ENCODE peak calls at places on chromosomes 4 and X, in five cellular contexts. One of them, this sample, is unnamed.

GRCh38 chrX:18039023-18039422 is 177.9 kb upstream of the RAI2 start:
- DNase-seq in HEK293T: no peak
- DNase-seq in NAMALWA: no peak
- DNase-seq in NCI-H187: no peak
- DNase-seq in stimulated activated CD4-positive, alpha-beta T cell treated with anti-CD3 and anti-CD28 coated beads, TNF-alpha, amount 100 ng/mL, for 24 hours: no peak
- DNase-seq in this sample: no peak

GRCh38 chr4:91086008-91086407 is 958.8 kb downstream of the CCSER1 start:
- DNase-seq in NAMALWA: no peak
- DNase-seq in stimulated activated CD4-positive, alpha-beta T cell treated with anti-CD3 and anti-CD28 coated beads, TNF-alpha, amount 100 ng/mL, for 24 hours: no peak
- DNase-seq in NCI-H187: no peak
- DNase-seq in HEK293T: no peak
- DNase-seq in this sample: no peak

GRCh38 chr4:139857021-139857420 is 191.4 kb downstream of the MGST2 start:
- DNase-seq in stimulated activated CD4-positive, alpha-beta T cell treated with anti-CD3 and anti-CD28 coated beads, TNF-alpha, amount 100 ng/mL, for 24 hours: no peak
- DNase-seq in NCI-H187: no peak
- DNase-seq in NAMALWA: peak
- DNase-seq in HEK293T: peak
- DNase-seq in this sample: no peak

GRCh38 chrX:109911046-109911445 is 91.9 kb upstream of the TMEM164 start:
- DNase-seq in NCI-H187: no peak
- DNase-seq in HEK293T: no peak
- DNase-seq in NAMALWA: no peak
- DNase-seq in stimulated activated CD4-positive, alpha-beta T cell treated with anti-CD3 and anti-CD28 coated beads, TNF-alpha, amount 100 ng/mL, for 24 hours: no peak
- DNase-seq in this sample: no peak

GRCh38 chr4:40502936-40503335 is 126.7 kb downstream of the RBM47 start:
- DNase-seq in NCI-H187: no peak
- DNase-seq in HEK293T: no peak
- DNase-seq in stimulated activated CD4-positive, alpha-beta T cell treated with anti-CD3 and anti-CD28 coated beads, TNF-alpha, amount 100 ng/mL, for 24 hours: no peak
- DNase-seq in NAMALWA: no peak
- DNase-seq in this sample: no peak

GRCh38 chrX:40171513-40172168 is 73.9 kb upstream of the BCOR start:
- DNase-seq in NCI-H187: no peak
- DNase-seq in NAMALWA: peak
- DNase-seq in HEK293T: no peak
- DNase-seq in stimulated activated CD4-positive, alpha-beta T cell treated with anti-CD3 and anti-CD28 coated beads, TNF-alpha, amount 100 ng/mL, for 24 hours: no peak
- DNase-seq in this sample: no peak

GRCh38 chr4:113524505-113525186 is 236.9 kb downstream of the CAMK2D start:
- DNase-seq in stimulated activated CD4-positive, alpha-beta T cell treated with anti-CD3 and anti-CD28 coated beads, TNF-alpha, amount 100 ng/mL, for 24 hours: no peak
- DNase-seq in NAMALWA: no peak
- DNase-seq in HEK293T: no peak
- DNase-seq in NCI-H187: no peak
- DNase-seq in this sample: no peak

GRCh38 chr4:108433832-108434231 is 186.5 kb upstream of the RPL34 start:
- DNase-seq in HEK293T: no peak
- DNase-seq in NAMALWA: no peak
- DNase-seq in stimulated activated CD4-positive, alpha-beta T cell treated with anti-CD3 and anti-CD28 coated beads, TNF-alpha, amount 100 ng/mL, for 24 hours: no peak
- DNase-seq in NCI-H187: no peak
- DNase-seq in this sample: peak

GRCh38 chr4:169108303-169108702 is 98.2 kb upstream of the CBR4 start:
- DNase-seq in HEK293T: no peak
- DNase-seq in stimulated activated CD4-positive, alpha-beta T cell treated with anti-CD3 and anti-CD28 coated beads, TNF-alpha, amount 100 ng/mL, for 24 hours: no peak
- DNase-seq in NAMALWA: no peak
- DNase-seq in NCI-H187: no peak
- DNase-seq in this sample: no peak

GRCh38 chr4:57020467-57021101 is 41.9 kb downstream of the POLR2B start:
- DNase-seq in NCI-H187: no peak
- DNase-seq in stimulated activated CD4-positive, alpha-beta T cell treated with anti-CD3 and anti-CD28 coated beads, TNF-alpha, amount 100 ng/mL, for 24 hours: no peak
- DNase-seq in NAMALWA: no peak
- DNase-seq in HEK293T: no peak
- DNase-seq in this sample: no peak

GRCh38 chr4:138115053-138115452 is 127.1 kb downstream of the SLC7A11 start:
- DNase-seq in stimulated activated CD4-positive, alpha-beta T cell treated with anti-CD3 and anti-CD28 coated beads, TNF-alpha, amount 100 ng/mL, for 24 hours: no peak
- DNase-seq in NAMALWA: no peak
- DNase-seq in HEK293T: no peak
- DNase-seq in NCI-H187: no peak
- DNase-seq in this sample: no peak

This sample was measured in activated T-cell treated with anti-CD3 and anti-CD28 coated beads for 24 hours.